ENCODE peak calls at places on chromosomes 13 and 19, in eight cellular contexts. One of them, this sample, is unnamed. For H3K4me1, the result is how much of the 10 kb centered on the place peaks cover.

GRCh38 chr13:113425931-113426590 is 27.2 kb downstream of the ADPRHL1 start:
- DNase-seq in HAP-1: no peak
- DNase-seq in foreskin keratinocyte: no peak
- DNase-seq in SJSA1: no peak
- DNase-seq in gastrocnemius medialis: no peak
- DNase-seq in aorta: no peak
- DNase-seq in right lobe of liver: no peak
- DNase-seq in astrocyte: no peak
- DNase-seq in this sample: no peak

GRCh38 chr19:41398603-41399002 is 985 bp downstream of the BCKDHA start:
- DNase-seq in HAP-1: no peak
- DNase-seq in foreskin keratinocyte: no peak
- DNase-seq in SJSA1: no peak
- DNase-seq in gastrocnemius medialis: no peak
- DNase-seq in aorta: no peak
- DNase-seq in right lobe of liver: no peak
- DNase-seq in astrocyte: no peak
- DNase-seq in this sample: no peak

GRCh38 chr19:50546527-50547221 is 21.6 kb downstream of the LRRC4B start:
- DNase-seq in HAP-1: no peak
- DNase-seq in foreskin keratinocyte: no peak
- DNase-seq in SJSA1: no peak
- DNase-seq in gastrocnemius medialis: no peak
- DNase-seq in aorta: no peak
- DNase-seq in right lobe of liver: no peak
- DNase-seq in astrocyte: no peak
- DNase-seq in this sample: no peak

GRCh38 chr19:3098515-3099346 is 4.6 kb downstream of the GNA11 start:
- DNase-seq in HAP-1: no peak
- DNase-seq in foreskin keratinocyte: no peak
- DNase-seq in SJSA1: no peak
- DNase-seq in gastrocnemius medialis: no peak
- DNase-seq in aorta: peak
- DNase-seq in right lobe of liver: peak
- DNase-seq in astrocyte: no peak
- DNase-seq in this sample: peak

GRCh38 chr13:108645376-108645775 is 16.0 kb downstream of the MYO16 start:
- DNase-seq in HAP-1: no peak
- DNase-seq in foreskin keratinocyte: no peak
- DNase-seq in SJSA1: no peak
- DNase-seq in gastrocnemius medialis: no peak
- DNase-seq in aorta: no peak
- DNase-seq in right lobe of liver: no peak
- DNase-seq in astrocyte: no peak
- DNase-seq in this sample: no peak

GRCh38 chr19:3725121-3725520 is 16.9 kb downstream of the TJP3 start:
- DNase-seq in HAP-1: no peak
- DNase-seq in foreskin keratinocyte: no peak
- DNase-seq in SJSA1: no peak
- DNase-seq in gastrocnemius medialis: no peak
- DNase-seq in aorta: no peak
- DNase-seq in right lobe of liver: no peak
- DNase-seq in astrocyte: no peak
- DNase-seq in this sample: no peak

GRCh38 chr13:29195459-29195858 is 375.3 kb downstream of the MTUS2 start:
- DNase-seq in HAP-1: no peak
- DNase-seq in foreskin keratinocyte: no peak
- DNase-seq in SJSA1: no peak
- DNase-seq in gastrocnemius medialis: no peak
- DNase-seq in aorta: no peak
- DNase-seq in right lobe of liver: no peak
- DNase-seq in astrocyte: no peak
- DNase-seq in this sample: no peak

GRCh38 chr13:77857810-77858209 is 60.8 kb downstream of the EDNRB start:
- DNase-seq in HAP-1: no peak
- DNase-seq in foreskin keratinocyte: no peak
- DNase-seq in SJSA1: no peak
- DNase-seq in gastrocnemius medialis: no peak
- DNase-seq in aorta: no peak
- DNase-seq in right lobe of liver: no peak
- DNase-seq in astrocyte: peak
- DNase-seq in this sample: no peak

GRCh38 chr13:74869846-74870245 is 612.1 kb downstream of the TBC1D4 start:
- DNase-seq in HAP-1: no peak
- DNase-seq in foreskin keratinocyte: peak
- DNase-seq in SJSA1: no peak
- DNase-seq in gastrocnemius medialis: no peak
- DNase-seq in aorta: no peak
- DNase-seq in right lobe of liver: no peak
- DNase-seq in astrocyte: peak
- DNase-seq in this sample: no peak

GRCh38 chr19:18020212-18021067 is 12.5 kb downstream of the ARRDC2 start:
- DNase-seq in HAP-1: no peak
- DNase-seq in foreskin keratinocyte: no peak
- DNase-seq in SJSA1: peak
- DNase-seq in gastrocnemius medialis: peak
- DNase-seq in aorta: peak
- DNase-seq in right lobe of liver: peak
- DNase-seq in astrocyte: peak
- DNase-seq in this sample: peak

GRCh38 chr19:55117063-55117635 is 288 bp downstream of the PPP1R12C start:
- DNase-seq in HAP-1: no peak
- DNase-seq in foreskin keratinocyte: no peak
- DNase-seq in SJSA1: no peak
- DNase-seq in gastrocnemius medialis: no peak
- DNase-seq in aorta: peak
- DNase-seq in right lobe of liver: no peak
- DNase-seq in astrocyte: no peak
- DNase-seq in this sample: no peak

GRCh38 chr19:41422955-41423354 is 4.2 kb downstream of the B3GNT8 start:
- DNase-seq in HAP-1: no peak
- DNase-seq in foreskin keratinocyte: no peak
- DNase-seq in SJSA1: no peak
- DNase-seq in gastrocnemius medialis: no peak
- DNase-seq in aorta: no peak
- DNase-seq in right lobe of liver: no peak
- DNase-seq in astrocyte: no peak
- DNase-seq in this sample: no peak

GRCh38 chr19:44644391-44645016 is 794 bp downstream of the PVR start:
- DNase-seq in HAP-1: peak
- DNase-seq in foreskin keratinocyte: peak
- DNase-seq in SJSA1: peak
- DNase-seq in gastrocnemius medialis: peak
- DNase-seq in aorta: peak
- DNase-seq in right lobe of liver: peak
- DNase-seq in astrocyte: peak
- DNase-seq in this sample: peak

GRCh38 chr19:17784201-17785008 is 10.5 kb upstream of the B3GNT3 start:
- DNase-seq in HAP-1: peak
- DNase-seq in foreskin keratinocyte: peak
- DNase-seq in SJSA1: peak
- DNase-seq in gastrocnemius medialis: no peak
- DNase-seq in aorta: peak
- DNase-seq in right lobe of liver: no peak
- DNase-seq in astrocyte: no peak
- DNase-seq in this sample: peak

GRCh38 chr13:61600360-61601033 is 184.8 kb upstream of the PCDH20 start:
- DNase-seq in HAP-1: no peak
- DNase-seq in foreskin keratinocyte: no peak
- DNase-seq in SJSA1: no peak
- DNase-seq in gastrocnemius medialis: no peak
- DNase-seq in aorta: no peak
- DNase-seq in right lobe of liver: peak
- DNase-seq in astrocyte: no peak
- DNase-seq in this sample: no peak

GRCh38 chr13:56837161-56837560 is 303.6 kb upstream of the PRR20A start:
- DNase-seq in HAP-1: no peak
- DNase-seq in foreskin keratinocyte: no peak
- DNase-seq in SJSA1: no peak
- DNase-seq in gastrocnemius medialis: no peak
- DNase-seq in aorta: no peak
- DNase-seq in right lobe of liver: no peak
- DNase-seq in astrocyte: no peak
- DNase-seq in this sample: no peak

GRCh38 chr19:7541828-7542443 is 6.4 kb downstream of the PNPLA6 start:
- DNase-seq in HAP-1: no peak
- DNase-seq in foreskin keratinocyte: no peak
- DNase-seq in SJSA1: no peak
- DNase-seq in gastrocnemius medialis: no peak
- DNase-seq in aorta: no peak
- DNase-seq in right lobe of liver: no peak
- DNase-seq in astrocyte: no peak
- DNase-seq in this sample: peak

GRCh38 chr19:46131485-46132143 is 7.1 kb upstream of the IGFL3 start:
- DNase-seq in HAP-1: no peak
- DNase-seq in foreskin keratinocyte: peak
- DNase-seq in SJSA1: no peak
- DNase-seq in gastrocnemius medialis: no peak
- DNase-seq in aorta: no peak
- DNase-seq in right lobe of liver: no peak
- DNase-seq in astrocyte: peak
- DNase-seq in this sample: no peak

GRCh38 chr19:12967907-12968306 is 1.5 kb upstream of the DAND5 start:
- DNase-seq in HAP-1: no peak
- DNase-seq in foreskin keratinocyte: peak
- DNase-seq in SJSA1: no peak
- DNase-seq in gastrocnemius medialis: no peak
- DNase-seq in aorta: no peak
- DNase-seq in right lobe of liver: no peak
- DNase-seq in astrocyte: no peak
- DNase-seq in this sample: no peak

DNA sequence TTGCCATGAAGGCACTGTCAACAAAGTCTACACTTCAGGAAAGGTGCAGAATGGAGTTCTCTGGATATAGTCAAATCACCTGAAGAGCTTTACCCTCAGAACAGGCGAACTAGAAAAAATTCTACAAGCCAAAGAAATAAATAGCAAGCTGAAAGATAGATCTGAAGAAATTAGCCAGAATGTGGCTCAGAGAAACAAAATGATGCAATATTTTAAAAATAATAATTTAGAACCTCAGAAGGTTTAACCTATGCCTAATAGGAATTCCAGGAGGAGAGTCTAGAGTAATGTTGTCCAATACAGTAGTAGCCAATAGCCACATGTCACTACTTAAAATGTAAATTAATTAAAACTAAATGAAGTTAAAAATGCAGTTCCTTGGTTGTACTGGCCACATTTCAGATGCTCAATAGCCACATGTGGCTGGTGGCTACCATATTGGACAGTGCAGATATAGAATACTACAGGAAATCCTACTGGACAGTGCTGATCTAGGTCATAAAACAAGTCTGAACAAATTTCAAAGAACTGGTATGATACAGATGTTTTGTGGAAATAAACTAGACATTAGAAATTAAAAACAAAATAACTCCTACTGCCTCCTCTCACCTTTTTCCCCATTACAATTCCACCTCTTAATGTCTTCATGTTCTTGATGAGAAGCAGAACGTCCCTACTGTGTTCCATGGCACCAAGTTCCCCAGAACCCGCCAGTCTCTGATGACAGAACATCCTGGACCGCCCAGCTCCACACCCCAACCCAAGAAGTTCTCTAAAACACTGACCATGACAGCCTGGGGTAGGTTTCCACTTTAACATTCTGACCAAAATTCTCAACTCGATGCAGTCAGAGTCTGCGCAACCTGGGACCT is 639 bp upstream of the CDADC1 start:
- DNase-seq in HAP-1: no peak
- DNase-seq in foreskin keratinocyte: no peak
- DNase-seq in SJSA1: no peak
- DNase-seq in gastrocnemius medialis: no peak
- DNase-seq in aorta: no peak
- DNase-seq in right lobe of liver: no peak
- DNase-seq in astrocyte: no peak
- DNase-seq in this sample: no peak
- H3K4me1 ChIP-seq in HAP-1: under half
- H3K4me1 ChIP-seq in foreskin keratinocyte: under half
- H3K4me1 ChIP-seq in SJSA1: under half
- H3K4me1 ChIP-seq in gastrocnemius medialis: under half
- H3K4me1 ChIP-seq in aorta: under half
- H3K4me1 ChIP-seq in right lobe of liver: under half
- H3K4me1 ChIP-seq in astrocyte: under half
- H3K4me1 ChIP-seq in this sample: under half

GRCh38 chr19:35460608-35461007 is 12.6 kb downstream of the FFAR2 start:
- DNase-seq in HAP-1: no peak
- DNase-seq in foreskin keratinocyte: no peak
- DNase-seq in SJSA1: no peak
- DNase-seq in gastrocnemius medialis: no peak
- DNase-seq in aorta: no peak
- DNase-seq in right lobe of liver: no peak
- DNase-seq in astrocyte: no peak
- DNase-seq in this sample: no peak
- H3K4me1 ChIP-seq in HAP-1: under half
- H3K4me1 ChIP-seq in foreskin keratinocyte: under half
- H3K4me1 ChIP-seq in SJSA1: under half
- H3K4me1 ChIP-seq in gastrocnemius medialis: under half
- H3K4me1 ChIP-seq in aorta: under half
- H3K4me1 ChIP-seq in right lobe of liver: under half
- H3K4me1 ChIP-seq in astrocyte: under half
- H3K4me1 ChIP-seq in this sample: under half

GRCh38 chr19:16073481-16073880 is 2.8 kb upstream of the TPM4 start:
- DNase-seq in HAP-1: no peak
- DNase-seq in foreskin keratinocyte: no peak
- DNase-seq in SJSA1: no peak
- DNase-seq in gastrocnemius medialis: no peak
- DNase-seq in aorta: peak
- DNase-seq in right lobe of liver: no peak
- DNase-seq in astrocyte: no peak
- DNase-seq in this sample: peak
- H3K4me1 ChIP-seq in HAP-1: under half
- H3K4me1 ChIP-seq in foreskin keratinocyte: under half
- H3K4me1 ChIP-seq in SJSA1: under half
- H3K4me1 ChIP-seq in gastrocnemius medialis: under half
- H3K4me1 ChIP-seq in aorta: under half
- H3K4me1 ChIP-seq in right lobe of liver: under half
- H3K4me1 ChIP-seq in astrocyte: under half
- H3K4me1 ChIP-seq in this sample: under half

GRCh38 chr13:51249254-51249653 is 27.1 kb downstream of the FAM124A start:
- DNase-seq in HAP-1: no peak
- DNase-seq in foreskin keratinocyte: peak
- DNase-seq in SJSA1: no peak
- DNase-seq in gastrocnemius medialis: no peak
- DNase-seq in aorta: no peak
- DNase-seq in right lobe of liver: no peak
- DNase-seq in astrocyte: peak
- DNase-seq in this sample: no peak

GRCh38 chr13:51255556-51255955 is 33.4 kb downstream of the FAM124A start:
- DNase-seq in HAP-1: no peak
- DNase-seq in foreskin keratinocyte: no peak
- DNase-seq in SJSA1: no peak
- DNase-seq in gastrocnemius medialis: no peak
- DNase-seq in aorta: no peak
- DNase-seq in right lobe of liver: no peak
- DNase-seq in astrocyte: no peak
- DNase-seq in this sample: no peak

GRCh38 chr13:51249767-51250741 is 27.9 kb downstream of the FAM124A start:
- DNase-seq in HAP-1: no peak
- DNase-seq in foreskin keratinocyte: no peak
- DNase-seq in SJSA1: no peak
- DNase-seq in gastrocnemius medialis: no peak
- DNase-seq in aorta: no peak
- DNase-seq in right lobe of liver: no peak
- DNase-seq in astrocyte: no peak
- DNase-seq in this sample: no peak

GRCh38 chr13:51252954-51253531 is 30.8 kb downstream of the FAM124A start:
- DNase-seq in HAP-1: peak
- DNase-seq in foreskin keratinocyte: no peak
- DNase-seq in SJSA1: no peak
- DNase-seq in gastrocnemius medialis: no peak
- DNase-seq in aorta: no peak
- DNase-seq in right lobe of liver: no peak
- DNase-seq in astrocyte: no peak
- DNase-seq in this sample: no peak

GRCh38 chr13:51251480-51251879 is 29.3 kb downstream of the FAM124A start:
- DNase-seq in HAP-1: no peak
- DNase-seq in foreskin keratinocyte: no peak
- DNase-seq in SJSA1: no peak
- DNase-seq in gastrocnemius medialis: no peak
- DNase-seq in aorta: no peak
- DNase-seq in right lobe of liver: no peak
- DNase-seq in astrocyte: no peak
- DNase-seq in this sample: no peak
- H3K4me1 ChIP-seq in HAP-1: under half
- H3K4me1 ChIP-seq in foreskin keratinocyte: under half
- H3K4me1 ChIP-seq in SJSA1: under half
- H3K4me1 ChIP-seq in gastrocnemius medialis: under half
- H3K4me1 ChIP-seq in aorta: under half
- H3K4me1 ChIP-seq in right lobe of liver: under half
- H3K4me1 ChIP-seq in astrocyte: under half
- H3K4me1 ChIP-seq in this sample: under half

This sample was measured in upper lobe of right lung.